ENCODE peak calls at places on chromosomes 5 and 9, in ten cellular contexts. P, Y, H, A, D, L, I, R, W and S are unnamed samples.

GRCh38 chr9:31820426-31820825 is 564.0 kb upstream of the ACO1 start:
- DNase-seq in P (no peak), Y (no peak), H (no peak), A (no peak), D (no peak), L (no peak), I (no peak), R (no peak), W (no peak), S (no peak)

GRCh38 chr9:93024986-93025630 is 33.4 kb upstream of the SUSD3 start:
- DNase-seq in P (no peak), Y (no peak), H (no peak), A (no peak), D (no peak), L (no peak), I (no peak), R (no peak), W (no peak), S (no peak)

GRCh38 chr5:7779019-7779662 is 71.8 kb downstream of the CFAP90 start:
- DNase-seq in P (no peak), Y (no peak), H (no peak), A (no peak), D (no peak), L (no peak), I (no peak), R (no peak), W (no peak), S (no peak)

GRCh38 chr5:6856658-6857057 is 143.4 kb downstream of the TENT4A start:
- DNase-seq in P (no peak), Y (no peak), H (no peak), A (no peak), D (no peak), L (no peak), I (no peak), R (no peak), W (no peak), S (no peak)

GRCh38 chr5:176653401-176653800 is 6.1 kb downstream of the TSPAN17 start:
- DNase-seq in P (peak), Y (no peak), H (no peak), A (no peak), D (no peak), L (no peak), I (no peak), R (no peak), W (no peak), S (no peak)

GRCh38 chr9:105681724-105682123 is 12.6 kb upstream of the TMEM38B start:
- DNase-seq in P (peak), Y (no peak), H (peak), A (no peak), D (no peak), L (no peak), I (no peak), R (no peak), W (no peak), S (no peak)

GRCh38 chr9:37486616-37487544 is 1.1 kb downstream of the POLR1E start:
- DNase-seq in P (peak), Y (peak), H (peak), A (peak), D (no peak), L (peak), I (no peak), R (no peak), W (peak), S (no peak)

GRCh38 chr9:136762915-136763648 is 1.2 kb downstream of the LCN15 start:
- DNase-seq in P (no peak), Y (peak), H (no peak), A (peak), D (peak), L (no peak), I (peak), R (no peak), W (peak), S (peak)

GRCh38 chr9:34707130-34707529 is 2.8 kb downstream of the CCL21 start:
- DNase-seq in P (no peak), Y (no peak), H (no peak), A (no peak), D (no peak), L (no peak), I (no peak), R (no peak), W (no peak), S (no peak)

GRCh38 chr9:69157751-69158466 is 16.2 kb upstream of the TJP2 start:
- DNase-seq in P (peak), Y (no peak), H (peak), A (no peak), D (no peak), L (no peak), I (no peak), R (no peak), W (no peak), S (no peak)

GRCh38 chr9:120438111-120438510 is 141.9 kb downstream of the CDK5RAP2 start:
- DNase-seq in P (peak), Y (no peak), H (peak), A (no peak), D (no peak), L (no peak), I (no peak), R (no peak), W (no peak), S (no peak)

GRCh38 chr9:124202447-124202971 is 55.2 kb upstream of the NEK6 start:
- DNase-seq in P (no peak), Y (peak), H (no peak), A (no peak), D (no peak), L (peak), I (no peak), R (peak), W (no peak), S (peak)

GRCh38 chr5:58759745-58760144 is 176.9 kb downstream of the RAB3C start:
- DNase-seq in P (peak), Y (no peak), H (no peak), A (no peak), D (no peak), L (no peak), I (no peak), R (no peak), W (no peak), S (peak)

GRCh38 chr5:135318924-135319323 is 80.1 kb downstream of the MACROH2A1 start:
- DNase-seq in P (no peak), Y (no peak), H (no peak), A (no peak), D (no peak), L (no peak), I (no peak), R (no peak), W (peak), S (no peak)

GRCh38 chr5:179261301-179262125 is 83.7 kb downstream of the ADAMTS2 start:
- DNase-seq in P (no peak), Y (no peak), H (peak), A (peak), D (peak), L (no peak), I (peak), R (peak), W (peak), S (no peak)

GRCh38 chr9:113545068-113545467 is 81.5 kb downstream of the RGS3 start:
- DNase-seq in P (no peak), Y (no peak), H (no peak), A (no peak), D (no peak), L (no peak), I (no peak), R (no peak), W (no peak), S (no peak)

GRCh38 chr9:120490888-120491595 is 88.9 kb downstream of the CDK5RAP2 start:
- DNase-seq in P (no peak), Y (no peak), H (peak), A (no peak), D (no peak), L (peak), I (no peak), R (no peak), W (no peak), S (peak)

GRCh38 chr9:70954126-70954525 is 167.3 kb downstream of the TRPM3 start:
- DNase-seq in P (peak), Y (no peak), H (peak), A (no peak), D (no peak), L (no peak), I (no peak), R (no peak), W (no peak), S (no peak)

GRCh38 chr9:137371521-137371941 is 51.4 kb downstream of the EXD3 start:
- DNase-seq in P (no peak), Y (no peak), H (no peak), A (peak), D (no peak), L (no peak), I (peak), R (peak), W (no peak), S (no peak)

GRCh38 chr9:757246-757881 is 84.1 kb upstream of the DMRT1 start:
- DNase-seq in P (peak), Y (no peak), H (peak), A (peak), D (no peak), L (no peak), I (peak), R (no peak), W (peak), S (peak)

GRCh38 chr5:138697720-138698360 is 55.4 kb upstream of the CTNNA1 start:
- DNase-seq in P (no peak), Y (no peak), H (no peak), A (no peak), D (no peak), L (no peak), I (no peak), R (no peak), W (no peak), S (no peak)

GRCh38 chr5:68464424-68464823 is 248.9 kb downstream of the PIK3R1 start:
- DNase-seq in P (no peak), Y (no peak), H (peak), A (no peak), D (no peak), L (no peak), I (no peak), R (no peak), W (no peak), S (peak)

GRCh38 chr5:124663101-124663506 is 83.3 kb downstream of the ZNF608 start:
- DNase-seq in P (no peak), Y (no peak), H (no peak), A (no peak), D (no peak), L (no peak), I (no peak), R (no peak), W (no peak), S (no peak)

GRCh38 chr5:158340608-158341007 is 481.7 kb upstream of the CLINT1 start:
- DNase-seq in P (no peak), Y (no peak), H (no peak), A (no peak), D (no peak), L (no peak), I (no peak), R (no peak), W (no peak), S (no peak)

GRCh38 chr5:1202798-1203185 is 1.4 kb downstream of the SLC6A19 start:
- DNase-seq in P (no peak), Y (no peak), H (no peak), A (no peak), D (no peak), L (no peak), I (no peak), R (no peak), W (no peak), S (no peak)

GRCh38 chr5:112738180-112738560 is 485 bp downstream of the APC start:
- DNase-seq in P (peak), Y (no peak), H (no peak), A (no peak), D (no peak), L (no peak), I (no peak), R (no peak), W (no peak), S (peak)

GRCh38 chr5:105929865-105930264 is 1740.9 kb downstream of the EFNA5 start:
- DNase-seq in P (no peak), Y (no peak), H (no peak), A (no peak), D (no peak), L (no peak), I (no peak), R (no peak), W (no peak), S (no peak)

GRCh38 chr5:139670369-139671095 is 22.4 kb downstream of the CXXC5 start:
- DNase-seq in P (no peak), Y (no peak), H (no peak), A (no peak), D (no peak), L (no peak), I (no peak), R (peak), W (no peak), S (peak)

GRCh38 chr9:88270398-88270797 is 117.8 kb upstream of the SPIN1 start:
- DNase-seq in P (no peak), Y (no peak), H (no peak), A (no peak), D (no peak), L (no peak), I (no peak), R (no peak), W (no peak), S (no peak)

GRCh38 chr5:178136990-178137389 is 6.2 kb downstream of the RMND5B start:
- DNase-seq in P (no peak), Y (no peak), H (no peak), A (no peak), D (no peak), L (no peak), I (no peak), R (no peak), W (no peak), S (no peak)

GRCh38 chr5:23303836-23304235 is 203.6 kb upstream of the PRDM9 start:
- DNase-seq in P (no peak), Y (no peak), H (no peak), A (no peak), D (no peak), L (no peak), I (no peak), R (no peak), W (no peak), S (no peak)

GRCh38 chr5:23303433-23303832 is 204.0 kb upstream of the PRDM9 start:
- DNase-seq in P (no peak), Y (no peak), H (no peak), A (no peak), D (no peak), L (no peak), I (no peak), R (no peak), W (no peak), S (no peak)

GRCh38 chr5:23305055-23305454 is 202.4 kb upstream of the PRDM9 start:
- DNase-seq in P (no peak), Y (no peak), H (no peak), A (no peak), D (no peak), L (no peak), I (no peak), R (no peak), W (no peak), S (no peak)

DNA sequence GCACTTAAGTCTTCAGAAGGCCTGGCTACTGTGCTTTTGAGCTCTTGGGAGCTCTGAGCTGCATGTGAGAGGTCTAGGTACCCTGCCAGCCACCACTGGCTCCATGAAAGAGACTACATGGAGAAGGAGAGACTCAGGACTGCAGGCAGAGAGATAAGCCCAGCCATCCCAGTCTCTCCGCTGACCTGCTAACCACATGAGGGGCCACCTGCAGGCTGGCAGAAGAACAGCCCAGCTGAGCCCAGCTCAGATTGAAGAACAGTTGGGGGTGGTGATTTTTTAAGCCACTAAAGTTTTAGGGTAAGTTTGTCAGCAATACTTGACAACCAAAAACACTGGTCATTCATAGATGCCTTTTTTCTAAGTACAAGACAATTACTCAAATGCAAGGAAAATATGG is 205.0 kb upstream of the PRDM9 start:
- DNase-seq in P (no peak), Y (no peak), H (no peak), A (no peak), D (no peak), L (no peak), I (no peak), R (no peak), W (no peak), S (no peak)
- TF ChIP-seq CTCF in P (no peak), Y (no peak), H (no peak), A (no peak), D (no peak), L (no peak), I (peak), R (no peak), W (no peak), S (no peak)

GRCh38 chr9:12716823-12717222 is 23.6 kb downstream of the TYRP1 start:
- DNase-seq in P (no peak), Y (no peak), H (no peak), A (no peak), D (no peak), L (no peak), I (no peak), R (no peak), W (no peak), S (no peak)
- TF ChIP-seq CTCF in P (no peak), Y (peak), H (peak), A (no peak), D (no peak), L (no peak), I (no peak), R (no peak), W (no peak), S (no peak)

GRCh38 chr9:13896922-13897835 is 416.8 kb downstream of the NFIB start:
- DNase-seq in P (no peak), Y (no peak), H (no peak), A (no peak), D (no peak), L (no peak), I (no peak), R (no peak), W (no peak), S (no peak)

GRCh38 chr9:13900449-13900848 is 413.5 kb downstream of the NFIB start:
- DNase-seq in P (no peak), Y (no peak), H (no peak), A (no peak), D (no peak), L (no peak), I (no peak), R (no peak), W (no peak), S (no peak)

GRCh38 chr9:13899924-13900323 is 414.0 kb downstream of the NFIB start:
- DNase-seq in P (no peak), Y (no peak), H (no peak), A (peak), D (no peak), L (no peak), I (peak), R (no peak), W (peak), S (no peak)

GRCh38 chr9:13898957-13899356 is 415.0 kb downstream of the NFIB start:
- DNase-seq in P (no peak), Y (peak), H (no peak), A (no peak), D (no peak), L (no peak), I (no peak), R (no peak), W (no peak), S (no peak)

DNA sequence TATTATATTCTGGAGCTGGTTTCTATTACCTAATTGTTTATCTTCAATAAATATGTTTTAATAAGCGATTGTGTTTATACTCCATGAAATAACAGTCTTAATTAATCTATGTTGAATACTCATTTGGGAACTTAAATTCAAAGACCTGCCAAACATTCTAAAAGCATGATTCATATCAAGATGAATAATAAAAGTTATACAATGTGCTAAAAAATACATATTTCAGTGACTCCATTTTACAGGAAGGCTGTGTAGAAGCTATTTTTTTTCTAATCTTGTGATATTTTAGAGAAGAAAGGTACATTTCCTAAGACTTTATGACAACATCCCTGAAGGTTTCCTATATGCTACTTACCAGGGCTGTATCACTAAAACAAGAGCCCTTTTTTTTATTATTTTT is 417.9 kb downstream of the NFIB start:
- DNase-seq in P (no peak), Y (no peak), H (no peak), A (no peak), D (no peak), L (no peak), I (no peak), R (no peak), W (no peak), S (no peak)
- TF ChIP-seq CTCF in P (no peak), Y (no peak), H (no peak), A (no peak), D (no peak), L (no peak), I (no peak), R (no peak), W (no peak), S (no peak)

GRCh38 chr9:83688921-83689320 is 18.8 kb downstream of the UBQLN1 start:
- DNase-seq in P (no peak), Y (no peak), H (no peak), A (no peak), D (no peak), L (no peak), I (no peak), R (no peak), W (no peak), S (no peak)
- TF ChIP-seq CTCF in P (no peak), Y (no peak), H (no peak), A (no peak), D (no peak), L (no peak), I (no peak), R (no peak), W (no peak), S (no peak)

GRCh38 chr9:126367139-126367538 is 40.5 kb downstream of the MVB12B start:
- DNase-seq in P (no peak), Y (no peak), H (no peak), A (no peak), D (no peak), L (no peak), I (no peak), R (no peak), W (no peak), S (no peak)

GRCh38 chr9:126366366-126367011 is 39.9 kb downstream of the MVB12B start:
- DNase-seq in P (peak), Y (peak), H (peak), A (no peak), D (no peak), L (no peak), I (no peak), R (no peak), W (no peak), S (no peak)

GRCh38 chr9:126367646-126368419 is 41.2 kb downstream of the MVB12B start:
- DNase-seq in P (no peak), Y (no peak), H (no peak), A (no peak), D (no peak), L (no peak), I (no peak), R (no peak), W (no peak), S (no peak)

GRCh38 chr9:126363847-126364671 is 37.4 kb downstream of the MVB12B start:
- DNase-seq in P (peak), Y (no peak), H (no peak), A (no peak), D (no peak), L (no peak), I (no peak), R (no peak), W (no peak), S (no peak)

GRCh38 chr9:126365780-126366179 is 39.2 kb downstream of the MVB12B start:
- DNase-seq in P (no peak), Y (no peak), H (no peak), A (no peak), D (no peak), L (no peak), I (no peak), R (no peak), W (no peak), S (no peak)
- TF ChIP-seq CTCF in P (no peak), Y (no peak), H (no peak), A (no peak), D (no peak), L (no peak), I (peak), R (no peak), W (no peak), S (no peak)

DNA sequence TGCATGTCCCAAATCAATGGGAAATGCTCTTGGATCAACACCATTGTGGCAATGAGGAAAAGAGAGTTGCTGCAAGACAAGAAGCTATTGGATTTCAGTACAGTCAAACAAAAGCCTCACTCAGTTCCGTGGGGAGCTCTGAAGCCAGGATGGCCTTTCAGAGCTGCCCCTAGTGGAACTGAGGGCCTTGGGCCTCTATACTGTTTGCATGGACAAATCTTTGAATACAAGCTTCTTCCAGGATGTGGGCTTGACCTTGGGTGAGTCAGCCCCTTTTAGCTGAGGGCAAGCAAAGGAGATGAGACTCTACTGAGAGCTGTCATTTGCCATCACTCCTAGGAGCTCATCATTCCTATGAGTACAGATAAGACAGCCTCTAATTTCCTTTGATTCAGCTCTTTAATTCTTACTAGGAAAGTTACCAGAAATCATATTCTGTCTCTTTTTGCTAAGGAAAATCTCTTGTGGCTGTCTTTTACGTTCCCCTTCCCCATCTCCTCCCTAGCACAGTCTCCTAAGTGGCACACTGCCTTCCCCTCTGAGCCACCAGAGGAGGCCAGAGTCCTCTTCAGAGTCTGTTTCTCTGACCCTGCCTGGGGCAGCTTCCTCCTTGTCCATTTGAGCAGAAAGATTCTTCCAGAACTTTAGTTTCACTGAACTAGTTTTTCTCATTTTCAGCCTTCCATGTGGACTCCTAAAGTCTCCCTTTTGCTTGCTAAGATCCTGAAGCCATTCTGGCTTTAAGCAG is 168.8 kb upstream of the POC5 start:
- DNase-seq in P (no peak), Y (no peak), H (no peak), A (no peak), D (peak), L (no peak), I (peak), R (no peak), W (no peak), S (peak)
- TF ChIP-seq CTCF in P (no peak), Y (peak), H (no peak), A (no peak), D (peak), L (peak), I (peak), R (no peak), W (no peak), S (peak)